ENCODE peak calls at places on chromosomes 7 and 10, in seven cellular contexts. I is prostate gland; E is upper lobe of right lung; G is naive thymus-derived CD4-positive, alpha-beta T cell; U is CD4-positive, alpha-beta memory T cell; K is IMR-90; Q is heart left ventricle. C is an unnamed sample.

GRCh38 chr10:98357208-98357836 is 57.7 kb downstream of the PYROXD2 start:
- DNase-seq in I (no peak), E (no peak), G (no peak), U (no peak), K (peak; percentile 90), Q (no peak), C (peak; percentile 74)

GRCh38 chr7:25578991-25579687 is 350.9 kb upstream of the NPVF start:
- DNase-seq in I (no peak), E (no peak), G (no peak), U (no peak), K (no peak), Q (no peak), C (no peak)

GRCh38 chr7:79968249-79968648 is 166.4 kb upstream of the GNAI1 start:
- DNase-seq in I (no peak), E (no peak), G (no peak), U (no peak), K (no peak), Q (no peak), C (no peak)

GRCh38 chr10:119370972-119371703 is 163.8 kb downstream of the GRK5 start:
- DNase-seq in I (no peak), E (peak; percentile 68), G (no peak), U (no peak), K (peak; percentile 94), Q (peak; percentile 77), C (peak; percentile 50)

GRCh38 chr7:12436896-12437535 is 33.4 kb upstream of the VWDE start:
- DNase-seq in I (no peak), E (no peak), G (no peak), U (no peak), K (peak; percentile 68), Q (no peak), C (no peak)

GRCh38 chr10:101611506-101611905 is 23.4 kb downstream of the DPCD start:
- DNase-seq in I (no peak), E (no peak), G (no peak), U (no peak), K (peak; percentile 47), Q (no peak), C (peak; percentile 27)

GRCh38 chr10:111004016-111004415 is 72.8 kb upstream of the ADRA2A start:
- DNase-seq in I (no peak), E (no peak), G (no peak), U (no peak), K (no peak), Q (no peak), C (no peak)

GRCh38 chr7:2112261-2113203 is 120.2 kb downstream of the MAD1L1 start:
- DNase-seq in I (no peak), E (no peak), G (no peak), U (no peak), K (no peak), Q (no peak), C (no peak)

GRCh38 chr7:127189074-127189473 is 63.7 kb downstream of the GRM8 start:
- DNase-seq in I (no peak), E (no peak), G (no peak), U (no peak), K (no peak), Q (no peak), C (no peak)

GRCh38 chr10:88073676-88074075 is 210.3 kb downstream of the PTEN start:
- DNase-seq in I (no peak), E (no peak), G (no peak), U (no peak), K (no peak), Q (no peak), C (no peak)

GRCh38 chr7:44392618-44393010 is 67.2 kb upstream of the CAMK2B start:
- DNase-seq in I (no peak), E (no peak), G (no peak), U (no peak), K (no peak), Q (no peak), C (no peak)

DNA sequence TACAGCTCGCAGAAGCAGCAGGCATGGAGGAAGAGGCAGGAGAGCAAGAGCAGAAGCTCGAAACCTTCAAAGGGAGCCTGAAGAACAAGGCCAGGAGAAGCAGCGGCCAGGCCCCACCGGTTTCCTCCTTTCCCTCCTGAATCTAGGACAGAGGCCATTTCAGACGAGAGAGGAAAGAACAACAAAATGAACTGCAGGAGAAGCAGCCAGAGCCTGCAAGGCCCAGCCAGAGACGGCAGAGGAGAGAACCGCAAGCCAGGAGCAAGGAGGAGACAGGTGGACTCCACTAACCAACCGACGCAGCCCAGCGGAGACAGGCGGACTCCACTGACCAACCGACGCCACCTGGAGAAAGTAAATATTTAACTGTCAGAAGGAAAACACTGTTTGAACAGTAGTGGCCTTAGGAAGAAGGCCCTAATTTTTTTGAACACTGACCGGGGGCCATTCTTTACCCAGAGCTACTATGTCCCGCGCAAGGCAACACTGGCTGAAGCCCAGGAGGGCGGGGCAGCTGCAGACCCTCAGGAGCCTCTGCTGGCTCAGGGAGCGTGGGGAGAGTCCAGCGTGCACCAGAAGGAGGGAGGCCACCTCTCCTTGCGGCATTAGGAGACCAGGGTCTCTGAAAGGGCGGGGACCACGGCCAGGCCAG is 559.2 kb downstream of the PTPRN2 start:
- DNase-seq in I (peak; percentile 40), E (peak; percentile 67), G (no peak), U (no peak), K (no peak), Q (no peak), C (no peak)
- H3K9me3 ChIP-seq in I (no peaks in the 10 kb centered on the region), E (no peaks in the 10 kb centered on the region), G (no peaks in the 10 kb centered on the region), U (no peaks in the 10 kb centered on the region), K (peaks cover 62% of the 10 kb centered on the region), Q (no peaks in the 10 kb centered on the region), C (no peaks in the 10 kb centered on the region)

GRCh38 chr7:57375783-57376182 is 74.2 kb upstream of the ZNF716 start:
- DNase-seq in I (no peak), E (no peak), G (no peak), U (no peak), K (no peak), Q (no peak), C (no peak)
- H3K9me3 ChIP-seq in I (no peaks in the 10 kb centered on the region), E (no peaks in the 10 kb centered on the region), G (no peaks in the 10 kb centered on the region), U (no peaks in the 10 kb centered on the region), K (peaks cover 23% of the 10 kb centered on the region), Q (no peaks in the 10 kb centered on the region), C (peaks cover 14% of the 10 kb centered on the region)

GRCh38 chr7:68399991-68400590 is 1198.2 kb upstream of the AUTS2 start:
- DNase-seq in I (no peak), E (no peak), G (no peak), U (no peak), K (no peak), Q (no peak), C (no peak)
- H3K9me3 ChIP-seq in I (no peaks in the 10 kb centered on the region), E (no peaks in the 10 kb centered on the region), G (no peaks in the 10 kb centered on the region), U (no peaks in the 10 kb centered on the region), K (peaks cover 10% of the 10 kb centered on the region), Q (no peaks in the 10 kb centered on the region), C (peaks cover 6% of the 10 kb centered on the region)

GRCh38 chr7:515628-516027 is 4.0 kb downstream of the PDGFA start:
- DNase-seq in I (no peak), E (no peak), G (no peak), U (no peak), K (no peak), Q (no peak), C (no peak)

GRCh38 chr7:514242-514641 is 5.4 kb downstream of the PDGFA start:
- DNase-seq in I (no peak), E (no peak), G (no peak), U (no peak), K (no peak), Q (no peak), C (no peak)

GRCh38 chr7:513521-514166 is 6.0 kb downstream of the PDGFA start:
- DNase-seq in I (no peak), E (no peak), G (no peak), U (no peak), K (peak; percentile 54), Q (no peak), C (peak; percentile 28)

GRCh38 chr7:516216-516605 is 3.4 kb downstream of the PDGFA start:
- DNase-seq in I (no peak), E (no peak), G (no peak), U (no peak), K (no peak), Q (no peak), C (peak; percentile 61)

DNA sequence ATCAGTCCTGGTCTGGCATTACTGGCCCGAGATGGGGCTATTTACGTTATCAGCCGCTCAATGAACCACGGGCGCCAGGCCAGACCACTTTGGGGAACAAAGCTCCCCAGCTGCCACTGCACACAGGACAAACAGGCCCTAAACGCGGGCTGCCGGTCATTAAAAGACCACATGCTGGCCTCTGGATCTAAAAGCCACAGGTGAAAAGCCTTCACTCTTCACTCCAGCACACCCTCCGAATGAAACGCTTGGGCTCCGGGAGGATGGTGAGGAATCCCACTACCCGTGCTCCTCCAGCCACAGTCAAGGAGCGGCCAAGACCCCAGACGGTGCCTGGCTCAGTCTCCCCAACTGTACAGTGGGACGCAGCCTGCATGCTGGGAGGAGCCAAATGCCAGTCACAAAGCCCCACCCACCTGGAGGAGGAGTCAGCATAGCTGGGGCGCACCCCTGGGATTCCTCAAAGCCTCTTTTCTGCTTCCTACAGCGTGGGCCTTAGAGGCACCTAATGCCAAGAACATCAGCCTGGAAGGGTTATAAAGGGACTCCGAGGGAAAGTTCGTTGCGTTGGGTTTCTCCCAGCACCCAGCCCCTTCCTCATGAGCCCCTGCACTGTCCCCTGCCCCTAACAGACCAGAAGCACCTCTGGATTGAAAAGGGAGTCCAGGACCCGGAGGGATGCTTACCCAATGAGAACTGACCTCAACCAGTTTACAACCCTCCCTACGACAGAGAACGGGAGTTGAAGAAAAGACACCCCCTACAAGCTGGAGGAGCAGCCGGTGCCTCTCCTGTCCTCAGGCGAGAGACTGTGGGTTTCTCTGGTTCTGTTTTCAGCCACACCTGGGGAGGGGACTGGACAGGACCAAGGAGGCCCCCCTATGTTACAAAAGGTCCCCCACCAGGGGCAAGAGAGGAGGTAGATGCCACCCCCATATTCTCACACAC is 4.7 kb downstream of the PDGFA start:
- DNase-seq in I (peak; percentile 70), E (no peak), G (no peak), U (no peak), K (no peak), Q (peak; percentile 38), C (peak; percentile 42)
- H3K9me3 ChIP-seq in I (no peaks in the 10 kb centered on the region), E (no peaks in the 10 kb centered on the region), G (no peaks in the 10 kb centered on the region), U (no peaks in the 10 kb centered on the region), K (no peaks in the 10 kb centered on the region), Q (no peaks in the 10 kb centered on the region), C (no peaks in the 10 kb centered on the region)

DNA sequence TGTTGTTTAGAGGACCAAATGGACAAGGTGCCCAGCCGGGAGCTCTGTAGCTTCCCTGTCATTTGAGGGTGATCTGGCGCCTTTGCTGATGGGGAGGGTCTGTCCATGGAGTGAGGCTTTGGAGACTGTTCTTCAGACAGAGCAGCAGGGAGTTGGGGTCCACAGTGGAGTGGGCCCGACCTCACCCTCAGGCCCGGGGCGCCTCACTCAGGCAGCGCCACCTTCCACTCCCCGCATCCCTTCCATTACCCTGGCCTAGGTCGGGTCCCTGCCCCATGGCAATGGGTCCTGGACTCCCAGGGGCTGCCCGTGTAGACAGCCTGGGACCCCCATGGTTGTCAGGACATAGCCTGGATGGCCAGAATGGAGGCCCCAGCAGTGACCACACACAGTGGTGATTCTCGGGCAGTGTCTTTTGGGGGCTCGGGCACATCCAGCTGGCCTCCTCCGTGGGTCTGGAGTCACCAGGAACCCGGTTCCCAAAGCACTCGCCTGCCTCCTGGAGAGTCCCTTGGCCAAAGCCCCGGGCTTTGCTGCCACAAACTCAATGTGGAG is 38.5 kb downstream of the TCERG1L start:
- DNase-seq in I (no peak), E (no peak), G (no peak), U (no peak), K (no peak), Q (no peak), C (no peak)
- H3K9me3 ChIP-seq in I (no peaks in the 10 kb centered on the region), E (no peaks in the 10 kb centered on the region), G (no peaks in the 10 kb centered on the region), U (no peaks in the 10 kb centered on the region), K (peaks cover 54% of the 10 kb centered on the region), Q (no peaks in the 10 kb centered on the region), C (no peaks in the 10 kb centered on the region)